ENCODE peak calls at places on chromosomes 2 and 18, in five cellular contexts. One of them, this sample, is unnamed.

GRCh38 chr2:43228782-43229659 is 2.6 kb upstream of the ZFP36L2 start:
- DNase-seq in pancreas: no peak
- DNase-seq in endothelial cell: no peak
- DNase-seq in RWPE1: no peak
- DNase-seq in GM20000: no peak
- DNase-seq in this sample: no peak

GRCh38 chr2:8400196-8400595 is 281.7 kb upstream of the ID2 start:
- DNase-seq in pancreas: no peak
- DNase-seq in endothelial cell: no peak
- DNase-seq in RWPE1: no peak
- DNase-seq in GM20000: no peak
- DNase-seq in this sample: no peak

GRCh38 chr2:233862261-233862768 is 5.9 kb downstream of the MSL3B start:
- DNase-seq in pancreas: no peak
- DNase-seq in endothelial cell: no peak
- DNase-seq in RWPE1: no peak
- DNase-seq in GM20000: no peak
- DNase-seq in this sample: no peak

GRCh38 chr2:11781624-11782023 is 35.2 kb downstream of the LPIN1 start:
- DNase-seq in pancreas: no peak
- DNase-seq in endothelial cell: no peak
- DNase-seq in RWPE1: no peak
- DNase-seq in GM20000: no peak
- DNase-seq in this sample: no peak

GRCh38 chr2:106900130-106900529 is 14.2 kb upstream of the ST6GAL2 start:
- DNase-seq in pancreas: no peak
- DNase-seq in endothelial cell: no peak
- DNase-seq in RWPE1: no peak
- DNase-seq in GM20000: no peak
- DNase-seq in this sample: no peak

GRCh38 chr2:3125761-3126130 is 251.9 kb downstream of the EIPR1 start:
- DNase-seq in pancreas: no peak
- DNase-seq in endothelial cell: no peak
- DNase-seq in RWPE1: no peak
- DNase-seq in GM20000: no peak
- DNase-seq in this sample: no peak

GRCh38 chr18:48433541-48433940 is 24.4 kb upstream of the ZBTB7C start:
- DNase-seq in pancreas: no peak
- DNase-seq in endothelial cell: no peak
- DNase-seq in RWPE1: no peak
- DNase-seq in GM20000: no peak
- DNase-seq in this sample: no peak

GRCh38 chr18:13173573-13173972 is 45.0 kb upstream of the LDLRAD4 start:
- DNase-seq in pancreas: no peak
- DNase-seq in endothelial cell: no peak
- DNase-seq in RWPE1: no peak
- DNase-seq in GM20000: no peak
- DNase-seq in this sample: peak; percentile 8

GRCh38 chr2:215906458-215906857 is 106.9 kb downstream of the MREG start:
- DNase-seq in pancreas: no peak
- DNase-seq in endothelial cell: no peak
- DNase-seq in RWPE1: no peak
- DNase-seq in GM20000: no peak
- DNase-seq in this sample: no peak

GRCh38 chr2:215905691-215906090 is 107.7 kb downstream of the MREG start:
- DNase-seq in pancreas: no peak
- DNase-seq in endothelial cell: no peak
- DNase-seq in RWPE1: no peak
- DNase-seq in GM20000: no peak
- DNase-seq in this sample: no peak

GRCh38 chr2:215901796-215902195 is 111.6 kb downstream of the MREG start:
- DNase-seq in pancreas: no peak
- DNase-seq in endothelial cell: no peak
- DNase-seq in RWPE1: no peak
- DNase-seq in GM20000: no peak
- DNase-seq in this sample: no peak

GRCh38 chr2:215903208-215903607 is 110.1 kb downstream of the MREG start:
- DNase-seq in pancreas: no peak
- DNase-seq in endothelial cell: no peak
- DNase-seq in RWPE1: no peak
- DNase-seq in GM20000: no peak
- DNase-seq in this sample: no peak

DNA sequence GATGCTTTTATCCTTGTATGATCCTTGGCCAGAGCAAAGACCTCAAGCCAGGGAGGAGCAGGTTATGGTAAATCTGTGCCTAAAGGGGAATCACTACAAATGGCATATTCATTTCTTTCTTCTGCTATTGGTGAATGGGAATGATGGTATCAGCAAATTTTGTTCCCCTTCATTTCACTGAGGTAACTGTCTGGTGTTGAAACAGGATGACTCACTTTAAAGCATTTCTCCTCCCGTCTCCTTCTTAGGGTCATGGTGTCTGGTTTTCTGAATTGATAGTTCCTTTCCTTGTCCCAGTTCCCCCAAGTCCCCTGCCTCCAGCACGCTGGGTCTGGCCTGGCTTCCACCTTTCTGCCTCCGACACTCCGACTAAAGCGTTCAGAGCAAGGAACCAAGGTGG is 109.2 kb downstream of the MREG start:
- DNase-seq in pancreas: no peak
- DNase-seq in endothelial cell: no peak
- DNase-seq in RWPE1: peak; percentile 57
- DNase-seq in GM20000: no peak
- DNase-seq in this sample: no peak
- TF ChIP-seq CTCF in pancreas: no peak
- TF ChIP-seq CTCF in endothelial cell: no peak
- TF ChIP-seq CTCF in RWPE1: no peak
- TF ChIP-seq CTCF in GM20000: no peak
- TF ChIP-seq CTCF in this sample: no peak

DNA sequence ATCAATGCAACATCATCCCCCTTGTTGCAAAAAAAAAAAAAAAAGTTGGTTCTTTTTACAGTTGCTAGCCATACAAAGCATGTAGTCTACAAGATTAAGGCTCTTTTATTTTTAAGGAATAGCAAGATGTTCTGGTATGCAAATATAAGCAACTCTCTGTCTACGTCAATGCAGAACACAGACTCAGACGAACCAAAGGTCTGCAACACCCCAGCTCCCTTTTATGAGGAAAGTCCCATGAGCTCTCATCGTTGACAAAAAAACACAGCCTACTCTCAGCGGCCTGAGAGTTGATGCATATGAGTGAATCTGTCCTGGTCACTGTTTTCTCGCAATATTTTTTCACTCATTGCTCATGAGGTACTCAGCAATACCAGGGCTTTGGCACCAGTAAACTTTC is 112.9 kb downstream of the STK39 start:
- DNase-seq in pancreas: no peak
- DNase-seq in endothelial cell: no peak
- DNase-seq in RWPE1: no peak
- DNase-seq in GM20000: no peak
- DNase-seq in this sample: no peak
- TF ChIP-seq CTCF in pancreas: no peak
- TF ChIP-seq CTCF in endothelial cell: no peak
- TF ChIP-seq CTCF in RWPE1: no peak
- TF ChIP-seq CTCF in GM20000: no peak
- TF ChIP-seq CTCF in this sample: no peak

GRCh38 chr2:166609183-166609959 is 115.3 kb upstream of the SCN7A start:
- DNase-seq in pancreas: no peak
- DNase-seq in endothelial cell: no peak
- DNase-seq in RWPE1: no peak
- DNase-seq in GM20000: no peak
- DNase-seq in this sample: no peak
- TF ChIP-seq CTCF in pancreas: no peak
- TF ChIP-seq CTCF in endothelial cell: no peak
- TF ChIP-seq CTCF in RWPE1: no peak
- TF ChIP-seq CTCF in GM20000: no peak
- TF ChIP-seq CTCF in this sample: no peak

DNA sequence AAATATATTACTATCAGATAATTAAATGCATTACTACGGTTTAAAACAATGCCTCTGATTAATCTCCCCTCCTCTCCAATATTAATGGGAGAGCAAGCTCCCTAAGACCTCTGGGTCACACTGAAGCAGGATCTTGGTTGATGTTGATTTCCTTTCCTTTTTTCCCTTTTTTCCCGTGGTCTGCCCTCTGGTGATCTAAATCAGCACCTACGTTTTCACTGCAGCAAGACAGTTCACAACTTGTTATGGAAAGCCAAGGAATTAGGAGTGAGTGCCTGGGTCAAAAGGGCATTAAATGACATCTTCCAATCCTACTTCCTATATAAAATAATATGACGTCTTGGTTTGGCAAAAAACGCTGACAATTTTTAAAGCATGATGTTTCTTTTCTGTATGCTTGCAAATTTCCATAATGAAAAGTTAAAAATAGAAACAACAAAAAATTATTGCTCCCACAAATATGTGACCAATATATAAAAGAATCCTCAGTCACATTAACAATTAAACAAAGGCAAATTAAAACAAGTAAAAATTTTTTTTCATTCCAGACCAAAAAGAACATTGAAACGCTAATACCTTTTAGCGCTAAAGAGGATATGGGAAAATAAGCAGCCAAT is 7.9 kb upstream of the CFAP36 start:
- DNase-seq in pancreas: no peak
- DNase-seq in endothelial cell: peak; percentile 40
- DNase-seq in RWPE1: peak; percentile 43
- DNase-seq in GM20000: no peak
- DNase-seq in this sample: no peak
- TF ChIP-seq CTCF in pancreas: no peak
- TF ChIP-seq CTCF in endothelial cell: no peak
- TF ChIP-seq CTCF in RWPE1: peak; percentile 73
- TF ChIP-seq CTCF in GM20000: no peak
- TF ChIP-seq CTCF in this sample: peak; percentile 10

GRCh38 chr2:197037863-197038398 is 111.4 kb upstream of the PGAP1 start:
- DNase-seq in pancreas: no peak
- DNase-seq in endothelial cell: no peak
- DNase-seq in RWPE1: no peak
- DNase-seq in GM20000: no peak
- DNase-seq in this sample: no peak
- TF ChIP-seq CTCF in pancreas: no peak
- TF ChIP-seq CTCF in endothelial cell: no peak
- TF ChIP-seq CTCF in RWPE1: no peak
- TF ChIP-seq CTCF in GM20000: no peak
- TF ChIP-seq CTCF in this sample: no peak